ENCODE peak calls at places on chromosomes 5 and 9, in nine cellular contexts. One of them, this sample, is unnamed.

GRCh38 chr9:33619666-33620404 is 95.8 kb downstream of the ANKRD18B start:
- DNase-seq in NCI-H1417: no peak
- DNase-seq in stimulated activated CD8-positive, alpha-beta memory T cell treated with anti-CD3 and anti-CD28 coated beads, Interleukin-12 subunit alpha, Interleukin-12 subunit beta, amount 100 ng/mL, for 4 hours: no peak
- DNase-seq in iris pigment epithelial cell: peak
- DNase-seq in lung microvascular endothelial cell: peak
- DNase-seq in renal cortical epithelial cell: peak
- DNase-seq in globus pallidus: no peak
- DNase-seq in heart right ventricle: no peak
- DNase-seq in activated naive CD8-positive, alpha-beta T cell treated with anti-CD3 and anti-CD28 coated beads, Interleukin-2, amount 50 U/mL, for 24 hours: no peak
- DNase-seq in this sample: no peak

GRCh38 chr5:129063483-129064136 is 30.9 kb upstream of the ISOC1 start:
- DNase-seq in renal cortical epithelial cell: peak
- DNase-seq in lung microvascular endothelial cell: peak
- DNase-seq in NCI-H1417: no peak
- DNase-seq in heart right ventricle: no peak
- DNase-seq in globus pallidus: peak
- DNase-seq in activated naive CD8-positive, alpha-beta T cell treated with anti-CD3 and anti-CD28 coated beads, Interleukin-2, amount 50 U/mL, for 24 hours: no peak
- DNase-seq in stimulated activated CD8-positive, alpha-beta memory T cell treated with anti-CD3 and anti-CD28 coated beads, Interleukin-12 subunit alpha, Interleukin-12 subunit beta, amount 100 ng/mL, for 4 hours: no peak
- DNase-seq in iris pigment epithelial cell: no peak
- DNase-seq in this sample: no peak

GRCh38 chr5:168179185-168179584 is 112.3 kb upstream of the WWC1 start:
- DNase-seq in renal cortical epithelial cell: peak
- DNase-seq in NCI-H1417: no peak
- DNase-seq in iris pigment epithelial cell: no peak
- DNase-seq in heart right ventricle: no peak
- DNase-seq in activated naive CD8-positive, alpha-beta T cell treated with anti-CD3 and anti-CD28 coated beads, Interleukin-2, amount 50 U/mL, for 24 hours: no peak
- DNase-seq in globus pallidus: no peak
- DNase-seq in stimulated activated CD8-positive, alpha-beta memory T cell treated with anti-CD3 and anti-CD28 coated beads, Interleukin-12 subunit alpha, Interleukin-12 subunit beta, amount 100 ng/mL, for 4 hours: no peak
- DNase-seq in lung microvascular endothelial cell: no peak
- DNase-seq in this sample: no peak

GRCh38 chr5:170109059-170110031 is 3.6 kb downstream of the FOXI1 start:
- DNase-seq in NCI-H1417: no peak
- DNase-seq in stimulated activated CD8-positive, alpha-beta memory T cell treated with anti-CD3 and anti-CD28 coated beads, Interleukin-12 subunit alpha, Interleukin-12 subunit beta, amount 100 ng/mL, for 4 hours: no peak
- DNase-seq in lung microvascular endothelial cell: no peak
- DNase-seq in iris pigment epithelial cell: no peak
- DNase-seq in renal cortical epithelial cell: no peak
- DNase-seq in activated naive CD8-positive, alpha-beta T cell treated with anti-CD3 and anti-CD28 coated beads, Interleukin-2, amount 50 U/mL, for 24 hours: no peak
- DNase-seq in heart right ventricle: no peak
- DNase-seq in globus pallidus: no peak
- DNase-seq in this sample: no peak

GRCh38 chr5:73170522-73170921 is 2.5 kb upstream of the TMEM174 start:
- DNase-seq in renal cortical epithelial cell: no peak
- DNase-seq in activated naive CD8-positive, alpha-beta T cell treated with anti-CD3 and anti-CD28 coated beads, Interleukin-2, amount 50 U/mL, for 24 hours: peak
- DNase-seq in globus pallidus: peak
- DNase-seq in NCI-H1417: no peak
- DNase-seq in iris pigment epithelial cell: peak
- DNase-seq in heart right ventricle: no peak
- DNase-seq in lung microvascular endothelial cell: peak
- DNase-seq in stimulated activated CD8-positive, alpha-beta memory T cell treated with anti-CD3 and anti-CD28 coated beads, Interleukin-12 subunit alpha, Interleukin-12 subunit beta, amount 100 ng/mL, for 4 hours: no peak
- DNase-seq in this sample: no peak

GRCh38 chr9:31065691-31066090 is 1318.8 kb upstream of the ACO1 start:
- DNase-seq in activated naive CD8-positive, alpha-beta T cell treated with anti-CD3 and anti-CD28 coated beads, Interleukin-2, amount 50 U/mL, for 24 hours: no peak
- DNase-seq in stimulated activated CD8-positive, alpha-beta memory T cell treated with anti-CD3 and anti-CD28 coated beads, Interleukin-12 subunit alpha, Interleukin-12 subunit beta, amount 100 ng/mL, for 4 hours: no peak
- DNase-seq in globus pallidus: no peak
- DNase-seq in renal cortical epithelial cell: no peak
- DNase-seq in NCI-H1417: no peak
- DNase-seq in iris pigment epithelial cell: no peak
- DNase-seq in lung microvascular endothelial cell: no peak
- DNase-seq in heart right ventricle: no peak
- DNase-seq in this sample: no peak

GRCh38 chr5:128613757-128614156 is 75.7 kb upstream of the FBN2 start:
- DNase-seq in activated naive CD8-positive, alpha-beta T cell treated with anti-CD3 and anti-CD28 coated beads, Interleukin-2, amount 50 U/mL, for 24 hours: no peak
- DNase-seq in heart right ventricle: no peak
- DNase-seq in iris pigment epithelial cell: peak
- DNase-seq in renal cortical epithelial cell: no peak
- DNase-seq in lung microvascular endothelial cell: no peak
- DNase-seq in stimulated activated CD8-positive, alpha-beta memory T cell treated with anti-CD3 and anti-CD28 coated beads, Interleukin-12 subunit alpha, Interleukin-12 subunit beta, amount 100 ng/mL, for 4 hours: no peak
- DNase-seq in globus pallidus: no peak
- DNase-seq in NCI-H1417: no peak
- DNase-seq in this sample: no peak

GRCh38 chr9:135584371-135584770 is 22.8 kb downstream of the PAEP start:
- DNase-seq in globus pallidus: no peak
- DNase-seq in activated naive CD8-positive, alpha-beta T cell treated with anti-CD3 and anti-CD28 coated beads, Interleukin-2, amount 50 U/mL, for 24 hours: no peak
- DNase-seq in stimulated activated CD8-positive, alpha-beta memory T cell treated with anti-CD3 and anti-CD28 coated beads, Interleukin-12 subunit alpha, Interleukin-12 subunit beta, amount 100 ng/mL, for 4 hours: no peak
- DNase-seq in heart right ventricle: no peak
- DNase-seq in lung microvascular endothelial cell: no peak
- DNase-seq in NCI-H1417: no peak
- DNase-seq in iris pigment epithelial cell: no peak
- DNase-seq in renal cortical epithelial cell: no peak
- DNase-seq in this sample: no peak

GRCh38 chr9:134065720-134066419 is 2.0 kb downstream of the BRD3 start:
- DNase-seq in heart right ventricle: no peak
- DNase-seq in renal cortical epithelial cell: peak
- DNase-seq in NCI-H1417: no peak
- DNase-seq in globus pallidus: no peak
- DNase-seq in activated naive CD8-positive, alpha-beta T cell treated with anti-CD3 and anti-CD28 coated beads, Interleukin-2, amount 50 U/mL, for 24 hours: peak
- DNase-seq in iris pigment epithelial cell: peak
- DNase-seq in stimulated activated CD8-positive, alpha-beta memory T cell treated with anti-CD3 and anti-CD28 coated beads, Interleukin-12 subunit alpha, Interleukin-12 subunit beta, amount 100 ng/mL, for 4 hours: peak
- DNase-seq in lung microvascular endothelial cell: peak
- DNase-seq in this sample: no peak

GRCh38 chr5:42360061-42360460 is 63.2 kb upstream of the GHR start:
- DNase-seq in activated naive CD8-positive, alpha-beta T cell treated with anti-CD3 and anti-CD28 coated beads, Interleukin-2, amount 50 U/mL, for 24 hours: no peak
- DNase-seq in globus pallidus: no peak
- DNase-seq in stimulated activated CD8-positive, alpha-beta memory T cell treated with anti-CD3 and anti-CD28 coated beads, Interleukin-12 subunit alpha, Interleukin-12 subunit beta, amount 100 ng/mL, for 4 hours: no peak
- DNase-seq in renal cortical epithelial cell: peak
- DNase-seq in lung microvascular endothelial cell: peak
- DNase-seq in iris pigment epithelial cell: peak
- DNase-seq in NCI-H1417: no peak
- DNase-seq in heart right ventricle: no peak
- DNase-seq in this sample: no peak

GRCh38 chr5:168826292-168826725 is 247.1 kb upstream of the PANK3 start:
- DNase-seq in iris pigment epithelial cell: no peak
- DNase-seq in activated naive CD8-positive, alpha-beta T cell treated with anti-CD3 and anti-CD28 coated beads, Interleukin-2, amount 50 U/mL, for 24 hours: no peak
- DNase-seq in stimulated activated CD8-positive, alpha-beta memory T cell treated with anti-CD3 and anti-CD28 coated beads, Interleukin-12 subunit alpha, Interleukin-12 subunit beta, amount 100 ng/mL, for 4 hours: no peak
- DNase-seq in renal cortical epithelial cell: peak
- DNase-seq in NCI-H1417: no peak
- DNase-seq in globus pallidus: peak
- DNase-seq in heart right ventricle: no peak
- DNase-seq in lung microvascular endothelial cell: no peak
- DNase-seq in this sample: no peak

GRCh38 chr5:65203746-65204145 is 278.0 kb downstream of the ADAMTS6 start:
- DNase-seq in stimulated activated CD8-positive, alpha-beta memory T cell treated with anti-CD3 and anti-CD28 coated beads, Interleukin-12 subunit alpha, Interleukin-12 subunit beta, amount 100 ng/mL, for 4 hours: no peak
- DNase-seq in lung microvascular endothelial cell: peak
- DNase-seq in activated naive CD8-positive, alpha-beta T cell treated with anti-CD3 and anti-CD28 coated beads, Interleukin-2, amount 50 U/mL, for 24 hours: no peak
- DNase-seq in NCI-H1417: no peak
- DNase-seq in renal cortical epithelial cell: peak
- DNase-seq in heart right ventricle: no peak
- DNase-seq in iris pigment epithelial cell: peak
- DNase-seq in globus pallidus: no peak
- DNase-seq in this sample: no peak

This sample was measured in left ventricle myocardium superior.